ENCODE peak calls at places on chromosomes 3 and 15, in seven cellular contexts. F is SHP77, U is T-helper 2 cell, Y is HTR-8/SVneo, V is RWPE1, T is NCI-H226, P is amygdala. E is an unnamed sample.

GRCh38 chr3:9352917-9353823 is 9.7 kb upstream of the THUMPD3 start:
- DNase-seq in F (peak), Y (peak), P (peak), V (peak), T (peak), U (peak), E (peak)

GRCh38 chr15:49038382-49038781 is 7.9 kb downstream of the SECISBP2L start:
- DNase-seq in F (no peak), P (no peak), V (no peak), U (no peak), T (no peak), Y (no peak), E (no peak)

GRCh38 chr3:108489776-108490175 is 20.6 kb downstream of the MYH15 start:
- DNase-seq in P (peak), F (peak), V (peak), Y (peak), U (peak), T (no peak), E (no peak)

GRCh38 chr3:69763976-69764851 is 24.9 kb downstream of the MITF start:
- DNase-seq in Y (no peak), P (no peak), T (no peak), V (no peak), F (no peak), U (no peak), E (no peak)

GRCh38 chr15:67564590-67565345 is 22.3 kb downstream of the MAP2K5 start:
- DNase-seq in F (no peak), T (peak), P (no peak), Y (no peak), U (peak), V (no peak), E (no peak)

GRCh38 chr3:133467780-133468179 is 67.9 kb downstream of the BFSP2 start:
- DNase-seq in T (no peak), F (no peak), P (no peak), Y (no peak), V (no peak), U (no peak), E (no peak)

GRCh38 chr15:66581972-66582537 is 16.3 kb upstream of the LCTL start:
- DNase-seq in T (no peak), U (no peak), V (no peak), Y (no peak), F (no peak), P (no peak), E (no peak)

GRCh38 chr15:78366342-78366741 is 26.2 kb downstream of the CRABP1 start:
- DNase-seq in U (no peak), T (no peak), Y (no peak), F (no peak), P (no peak), V (no peak), E (no peak)

GRCh38 chr3:41630708-41631107 is 331.2 kb downstream of the ULK4 start:
- DNase-seq in U (no peak), Y (no peak), F (no peak), P (no peak), T (no peak), V (no peak), E (no peak)

GRCh38 chr3:50345586-50345985 is at the start of gene ZMYND10:
- DNase-seq in V (peak), T (no peak), U (peak), Y (no peak), P (peak), F (no peak), E (peak)

GRCh38 chr3:155184027-155184426 is 103.9 kb downstream of the MME start:
- DNase-seq in P (no peak), V (no peak), Y (no peak), T (no peak), F (no peak), U (peak), E (no peak)

GRCh38 chr3:50237133-50237651 is 1.2 kb downstream of the GNAI2 start:
- DNase-seq in P (no peak), T (no peak), F (no peak), U (peak), V (no peak), Y (no peak), E (no peak)

GRCh38 chr3:185900228-185900627 is 37.6 kb downstream of the TRA2B start:
- DNase-seq in F (no peak), Y (peak), U (no peak), T (peak), P (no peak), V (peak), E (no peak)

GRCh38 chr15:80160570-80161156 is 7.9 kb downstream of the FAH start:
- DNase-seq in V (peak), F (no peak), T (peak), U (peak), P (peak), Y (peak), E (no peak)

GRCh38 chr15:70575251-70576227 is 187.8 kb downstream of the UACA start:
- DNase-seq in V (no peak), Y (no peak), F (no peak), P (no peak), T (no peak), U (no peak), E (no peak)

GRCh38 chr3:40821316-40821715 is 296.6 kb downstream of the ZNF621 start:
- DNase-seq in Y (no peak), T (no peak), U (no peak), P (no peak), V (no peak), F (no peak), E (no peak)

GRCh38 chr15:81523867-81524266 is 149.9 kb upstream of the TMC3 start:
- DNase-seq in U (no peak), P (no peak), F (no peak), T (no peak), Y (no peak), V (no peak), E (no peak)

GRCh38 chr3:53084310-53085001 is 38.6 kb upstream of the SFMBT1 start:
- DNase-seq in T (no peak), V (no peak), U (no peak), P (no peak), Y (no peak), F (no peak), E (no peak)

GRCh38 chr3:27311400-27311799 is 57.8 kb downstream of the NEK10 start:
- DNase-seq in U (no peak), F (no peak), Y (peak), P (no peak), V (peak), T (peak), E (no peak)

GRCh38 chr15:58138106-58138505 is at the start of gene AQP9:
- DNase-seq in T (no peak), Y (no peak), F (no peak), V (no peak), U (no peak), P (no peak), E (no peak)

GRCh38 chr15:87961851-87962816 is 294.4 kb downstream of the NTRK3 start:
- DNase-seq in T (no peak), U (no peak), Y (no peak), F (no peak), V (no peak), P (no peak), E (no peak)

GRCh38 chr3:136283627-136284026 is 33.5 kb downstream of the PCCB start:
- DNase-seq in Y (no peak), P (no peak), F (no peak), V (no peak), U (no peak), T (peak), E (no peak)

GRCh38 chr3:175355801-175356335 is 496.7 kb downstream of the NAALADL2 start:
- DNase-seq in P (no peak), F (no peak), U (no peak), V (no peak), Y (no peak), T (no peak), E (no peak)